ENCODE peak calls at places on chromosomes 7 and 10, in ten cellular contexts. F is astrocyte of the cerebellum, W is LoVo, P is anterior cingulate cortex, L is brain microvascular endothelial cell, A is hippocampal formation, B is cardiac fibroblast, X is RCC 7860, T is fibroblast of mammary gland, S is skeletal muscle cell. Z is an unnamed sample.

GRCh38 chr10:7942311-7942710 is 112.2 kb upstream of the GATA3 start:
- DNase-seq in T (no peak), A (no peak), S (no peak), B (no peak), P (no peak), F (no peak), L (no peak), X (no peak), W (no peak), Z (no peak)

GRCh38 chr10:84574101-84574500 is 245.7 kb downstream of the CCSER2 start:
- DNase-seq in P (no peak), B (no peak), F (no peak), A (no peak), T (no peak), X (no peak), L (peak), S (no peak), W (no peak), Z (no peak)

GRCh38 chr10:124870854-124871425 is 69.3 kb downstream of the ABRAXAS2 start:
- DNase-seq in F (no peak), W (no peak), P (no peak), S (no peak), T (no peak), B (no peak), L (no peak), X (no peak), A (no peak), Z (no peak)

GRCh38 chr7:122556873-122557542 is 141.9 kb downstream of the RNF133 start:
- DNase-seq in T (no peak), P (no peak), L (no peak), B (no peak), A (no peak), W (no peak), F (no peak), X (no peak), S (no peak), Z (no peak)

GRCh38 chr10:86357041-86357440 is 9.6 kb downstream of the GRID1 start:
- DNase-seq in P (no peak), S (no peak), W (no peak), L (no peak), F (no peak), B (no peak), A (peak), T (no peak), X (no peak), Z (no peak)

GRCh38 chr7:140639366-140640053 is 1.1 kb downstream of the DENND2A start:
- DNase-seq in L (peak), A (no peak), P (no peak), F (no peak), T (peak), B (peak), W (no peak), X (no peak), S (no peak), Z (peak)

GRCh38 chr7:73560035-73560835 is 2.7 kb upstream of the BCL7B start:
- DNase-seq in A (no peak), W (peak), X (peak), T (peak), B (peak), F (peak), L (peak), S (peak), P (no peak), Z (peak)

GRCh38 chr10:50635286-50635685 is 11.5 kb upstream of the SGMS1 start:
- DNase-seq in F (peak), T (peak), S (peak), X (no peak), B (peak), P (no peak), L (peak), W (no peak), A (no peak), Z (no peak)

GRCh38 chr10:43214956-43215561 is 51.8 kb downstream of the RASGEF1A start:
- DNase-seq in A (no peak), X (no peak), S (no peak), W (no peak), T (no peak), F (no peak), P (no peak), B (no peak), L (no peak), Z (no peak)

GRCh38 chr10:121928528-121928884 is 675 bp upstream of the ATE1 start:
- DNase-seq in X (no peak), L (no peak), T (peak), S (no peak), P (no peak), W (peak), F (no peak), A (no peak), B (peak), Z (peak)

GRCh38 chr7:88306590-88307048 is at the start of gene STEAP4:
- DNase-seq in F (peak), X (no peak), B (peak), W (peak), A (peak), L (peak), T (peak), S (peak), P (no peak), Z (peak)

GRCh38 chr7:100064162-100064561 is 14.6 kb downstream of the ZSCAN21 start:
- DNase-seq in W (no peak), L (no peak), B (no peak), T (no peak), F (no peak), P (no peak), S (no peak), A (no peak), X (no peak), Z (no peak)

GRCh38 chr7:129136887-129137647 is 7.4 kb upstream of the TSPAN33 start:
- DNase-seq in S (no peak), A (no peak), W (no peak), T (no peak), F (no peak), L (no peak), P (no peak), B (no peak), X (no peak), Z (no peak)

GRCh38 chr7:29606287-29606721 is 42.7 kb downstream of the PRR15 start:
- DNase-seq in T (peak), X (no peak), P (no peak), W (peak), F (no peak), S (peak), A (no peak), L (peak), B (peak), Z (peak)

GRCh38 chr7:123666492-123666891 is 10.8 kb downstream of the LMOD2 start:
- DNase-seq in S (no peak), L (no peak), F (no peak), B (no peak), W (no peak), X (no peak), A (no peak), T (no peak), P (no peak), Z (no peak)

GRCh38 chr7:157700237-157701005 is 363.6 kb downstream of the DNAJB6 start:
- DNase-seq in P (no peak), L (no peak), F (no peak), S (no peak), X (no peak), A (no peak), B (no peak), W (no peak), T (no peak), Z (no peak)

GRCh38 chr10:7218974-7219373 is 191.9 kb downstream of the SFMBT2 start:
- DNase-seq in X (no peak), W (no peak), F (no peak), A (no peak), T (peak), P (no peak), S (peak), L (no peak), B (peak), Z (no peak)

GRCh38 chr10:51960494-51960895 is 261.1 kb upstream of the CSTF2T start:
- DNase-seq in L (peak), F (peak), W (peak), A (no peak), T (peak), X (peak), B (peak), S (peak), P (no peak), Z (peak)

GRCh38 chr10:75987610-75988009 is 556.2 kb downstream of the LRMDA start:
- DNase-seq in T (peak), S (no peak), B (peak), F (no peak), W (no peak), P (no peak), A (no peak), L (peak), X (peak), Z (peak)

GRCh38 chr10:24208661-24209420 is at the start of gene KIAA1217:
- DNase-seq in B (peak), A (no peak), F (no peak), T (peak), X (peak), S (no peak), W (no peak), P (no peak), L (peak), Z (no peak)

GRCh38 chr7:71637578-71637977 is 505.6 kb downstream of the GALNT17 start:
- DNase-seq in W (no peak), L (peak), P (no peak), F (no peak), X (peak), A (no peak), B (peak), S (peak), T (peak), Z (peak)

GRCh38 chr7:23235688-23236280 is 10.8 kb upstream of the GPNMB start:
- DNase-seq in S (peak), F (peak), B (peak), X (no peak), L (peak), P (no peak), A (no peak), T (peak), W (peak), Z (no peak)

GRCh38 chr7:116210345-116211005 is at the start of gene TES:
- DNase-seq in X (peak), B (peak), A (no peak), S (no peak), P (no peak), F (no peak), T (no peak), W (peak), L (no peak), Z (no peak)

GRCh38 chr10:86109421-86109820 is 257.2 kb downstream of the GRID1 start:
- DNase-seq in B (no peak), L (no peak), F (no peak), W (no peak), A (no peak), X (no peak), S (no peak), T (no peak), P (no peak), Z (no peak)

GRCh38 chr7:117274951-117275350 is 47.9 kb downstream of the WNT2 start:
- DNase-seq in F (no peak), S (no peak), W (no peak), T (peak), A (no peak), P (no peak), L (no peak), B (no peak), X (no peak), Z (no peak)

GRCh38 chr7:81470084-81470723 is 299.6 kb downstream of the HGF start:
- DNase-seq in W (peak), P (peak), S (peak), F (peak), L (peak), A (peak), T (peak), X (peak), B (peak), Z (peak)

GRCh38 chr10:92573091-92573797 is 649 bp downstream of the IDE start:
- DNase-seq in P (no peak), L (no peak), B (peak), T (peak), S (no peak), F (no peak), W (peak), A (peak), X (peak), Z (peak)

GRCh38 chr7:12643001-12643400 is 44.4 kb upstream of the ARL4A start:
- DNase-seq in L (peak), P (no peak), B (no peak), F (no peak), A (no peak), X (no peak), S (no peak), T (no peak), W (no peak), Z (no peak)

GRCh38 chr7:8228068-8228467 is 33.9 kb downstream of the ICA1 start:
- DNase-seq in T (no peak), S (no peak), P (no peak), X (no peak), W (no peak), A (no peak), F (no peak), B (no peak), L (no peak), Z (no peak)

Z was measured in H4.